ENCODE peak calls at places on chromosomes 6 and 20, in six cellular contexts. R is Kasumi-1; Q is activated naive CD8-positive, alpha-beta T cell treated with anti-CD3 and anti-CD28 coated beads, Interleukin-2, amount 50 U/mL, for 24 hours; L is HEK293T; X is GM04504; Z is HCEC 1CT. U is an unnamed sample.

GRCh38 chr6:151701820-151702562 is 105.5 kb upstream of the ESR1 start:
- DNase-seq in R (no peak), Q (no peak), L (no peak), X (no peak), Z (no peak), U (no peak)

GRCh38 chr20:7879883-7880282 is 60.4 kb downstream of the HAO1 start:
- DNase-seq in R (no peak), Q (no peak), L (no peak), X (no peak), Z (peak), U (no peak)

GRCh38 chr6:150788135-150788534 is 77.4 kb upstream of the MTHFD1L start:
- DNase-seq in R (no peak), Q (no peak), L (no peak), X (no peak), Z (no peak), U (no peak)

GRCh38 chr6:162251257-162251656 is 476.3 kb downstream of the PRKN start:
- DNase-seq in R (no peak), Q (no peak), L (peak), X (no peak), Z (no peak), U (no peak)

GRCh38 chr6:150038202-150038830 is 13.0 kb upstream of the RAET1L start:
- DNase-seq in R (no peak), Q (no peak), L (no peak), X (no peak), Z (no peak), U (peak)

GRCh38 chr6:4912559-4912958 is 91.3 kb downstream of the RPP40 start:
- DNase-seq in R (no peak), Q (no peak), L (no peak), X (no peak), Z (no peak), U (no peak)

GRCh38 chr20:50222568-50223320 is 32.1 kb downstream of the CEBPB start:
- DNase-seq in R (no peak), Q (no peak), L (no peak), X (no peak), Z (no peak), U (no peak)

GRCh38 chr6:158408552-158409130 is 96.4 kb downstream of the TULP4 start:
- DNase-seq in R (no peak), Q (no peak), L (no peak), X (peak), Z (no peak), U (no peak)

GRCh38 chr20:60883517-60883916 is 368.5 kb upstream of the CDH4 start:
- DNase-seq in R (no peak), Q (no peak), L (no peak), X (no peak), Z (no peak), U (no peak)